ENCODE peak calls at places on chromosomes 1 and 21, in four cellular contexts. E, P, O and R are unnamed samples.

GRCh38 chr1:75796376-75797272 is at the start of gene MSH4:
- DNase-seq in E (no peak), P (no peak), O (no peak), R (no peak)

GRCh38 chr1:56204206-56204605 is 375.2 kb downstream of the PLPP3 start:
- DNase-seq in E (no peak), P (no peak), O (no peak), R (no peak)

GRCh38 chr1:37255868-37256267 is 218.5 kb upstream of the ZC3H12A start:
- DNase-seq in E (no peak), P (no peak), O (no peak), R (no peak)

GRCh38 chr1:82777240-82777639 is 976.5 kb downstream of the ADGRL2 start:
- DNase-seq in E (no peak), P (no peak), O (no peak), R (no peak)

GRCh38 chr1:3717041-3717714 is 35.1 kb upstream of the CCDC27 start:
- DNase-seq in E (no peak), P (no peak), O (no peak), R (peak; percentile 39)

GRCh38 chr21:45891388-45892155 is 90.0 kb upstream of the COL6A1 start:
- DNase-seq in E (no peak), P (no peak), O (no peak), R (no peak)

GRCh38 chr1:12078938-12079861 is 16.1 kb downstream of the TNFRSF8 start:
- DNase-seq in E (no peak), P (peak; percentile 57), O (peak; percentile 63), R (peak; percentile 43)

GRCh38 chr1:149849947-149850360 is 49.4 kb upstream of the BOLA1 start:
- DNase-seq in E (no peak), P (peak; percentile 20), O (peak; percentile 1), R (no peak)

GRCh38 chr21:40047993-40048730 is 180.9 kb downstream of the PCP4 start:
- DNase-seq in E (no peak), P (no peak), O (no peak), R (no peak)

GRCh38 chr1:27650527-27651175 is 15.7 kb upstream of the FGR start:
- DNase-seq in E (no peak), P (no peak), O (no peak), R (no peak)

GRCh38 chr1:180181996-180182675 is 27.5 kb downstream of the QSOX1 start:
- DNase-seq in E (no peak), P (no peak), O (no peak), R (no peak)

GRCh38 chr1:83950106-83950661 is 48.7 kb downstream of the TTLL7 start:
- DNase-seq in E (no peak), P (no peak), O (no peak), R (no peak)

GRCh38 chr1:235941852-235942624 is 75.3 kb upstream of the LYST start:
- DNase-seq in E (no peak), P (no peak), O (no peak), R (no peak)

GRCh38 chr1:66984491-66984890 is 59.7 kb downstream of the MIER1 start:
- DNase-seq in E (no peak), P (no peak), O (no peak), R (no peak)

GRCh38 chr1:167428418-167428817 is 89.9 kb downstream of the CD247 start:
- DNase-seq in E (no peak), P (no peak), O (no peak), R (no peak)

GRCh38 chr21:38920631-38921398 is 115.1 kb downstream of the ETS2 start:
- DNase-seq in E (no peak), P (no peak), O (no peak), R (no peak)

GRCh38 chr1:100219879-100220278 is 29.8 kb downstream of the DBT start:
- DNase-seq in E (no peak), P (no peak), O (no peak), R (no peak)

GRCh38 chr1:168603501-168604107 is 27.2 kb downstream of the XCL1 start:
- DNase-seq in E (no peak), P (peak; percentile 82), O (peak; percentile 30), R (peak; percentile 51)

GRCh38 chr1:203590559-203590958 is 36.1 kb upstream of the ATP2B4 start:
- DNase-seq in E (no peak), P (no peak), O (no peak), R (no peak)

GRCh38 chr1:70993841-70994240 is 53.8 kb downstream of the PTGER3 start:
- DNase-seq in E (no peak), P (no peak), O (no peak), R (peak; percentile 32)

GRCh38 chr1:101203812-101204540 is 32.8 kb upstream of the S1PR1 start:
- DNase-seq in E (no peak), P (no peak), O (no peak), R (no peak)

GRCh38 chr1:72186733-72187307 is 95.5 kb downstream of the NEGR1 start:
- DNase-seq in E (no peak), P (no peak), O (no peak), R (no peak)

GRCh38 chr1:210288106-210288505 is 40.6 kb upstream of the HHAT start:
- DNase-seq in E (no peak), P (no peak), O (no peak), R (no peak)

GRCh38 chr1:226624526-226624925 is 76.0 kb downstream of the STUM start:
- DNase-seq in E (no peak), P (no peak), O (no peak), R (no peak)

GRCh38 chr21:33657124-33657842 is 15.0 kb downstream of the ITSN1 start:
- DNase-seq in E (no peak), P (no peak), O (no peak), R (no peak)

GRCh38 chr1:182484531-182485257 is 34.7 kb downstream of the RGSL1 start:
- DNase-seq in E (no peak), P (no peak), O (peak; percentile 65), R (peak; percentile 96)

GRCh38 chr1:20358761-20359263 is 68.1 kb downstream of the VWA5B1 start:
- DNase-seq in E (no peak), P (no peak), O (no peak), R (no peak)

GRCh38 chr1:23593556-23594148 is 34.4 kb upstream of the ID3 start:
- DNase-seq in E (no peak), P (no peak), O (no peak), R (no peak)

GRCh38 chr1:81042225-81042624 is 758.5 kb upstream of the ADGRL2 start:
- DNase-seq in E (no peak), P (no peak), O (no peak), R (no peak)

GRCh38 chr1:94971491-94971924 is 44.6 kb upstream of the CNN3 start:
- DNase-seq in E (no peak), P (no peak), O (no peak), R (no peak)

GRCh38 chr21:45263534-45263933 is 24.2 kb downstream of the POFUT2 start:
- DNase-seq in E (no peak), P (no peak), O (no peak), R (no peak)

GRCh38 chr21:25518491-25518911 is 88.8 kb downstream of the MRPL39 start:
- DNase-seq in E (no peak), P (no peak), O (no peak), R (no peak)

GRCh38 chr21:33219961-33220360 is 9.8 kb upstream of the IFNAR2 start:
- DNase-seq in E (no peak), P (no peak), O (no peak), R (no peak)

GRCh38 chr1:199403421-199404116 is 623.9 kb upstream of the NR5A2 start:
- DNase-seq in E (no peak), P (no peak), O (no peak), R (no peak)